ENCODE peak calls at places on chromosomes 12 and 14, in ten cellular contexts. One of them, this sample, is unnamed.

GRCh38 chr12:51171884-51172514 is 936 bp downstream of the TFCP2 start:
- DNase-seq in uterus: no peak
- DNase-seq in H9: peak; percentile 18
- DNase-seq in fibroblast of the aortic adventitia: peak; percentile 35
- DNase-seq in A549: no peak
- DNase-seq in natural killer cell: peak; percentile 17
- DNase-seq in nephron progenitor cell: no peak
- DNase-seq in mucosa of descending colon: peak; percentile 30
- DNase-seq in Panc1: no peak
- DNase-seq in stomach: peak; percentile 27
- DNase-seq in this sample: peak; percentile 17

GRCh38 chr12:121227294-121227693 is 17.4 kb downstream of the P2RX4 start:
- DNase-seq in uterus: no peak
- DNase-seq in mucosa of descending colon: peak; percentile 84
- DNase-seq in stomach: peak; percentile 90
- DNase-seq in H9: no peak
- DNase-seq in A549: no peak
- DNase-seq in natural killer cell: no peak
- DNase-seq in nephron progenitor cell: no peak
- DNase-seq in fibroblast of the aortic adventitia: no peak
- DNase-seq in Panc1: no peak
- DNase-seq in this sample: no peak

GRCh38 chr14:96165493-96166474 is 38.9 kb upstream of the BDKRB2 start:
- DNase-seq in fibroblast of the aortic adventitia: no peak
- DNase-seq in mucosa of descending colon: peak; percentile 33
- DNase-seq in Panc1: no peak
- DNase-seq in uterus: no peak
- DNase-seq in nephron progenitor cell: no peak
- DNase-seq in H9: peak; percentile 22
- DNase-seq in stomach: no peak
- DNase-seq in A549: no peak
- DNase-seq in natural killer cell: no peak
- DNase-seq in this sample: no peak

GRCh38 chr12:123938679-123939480 is 33.8 kb downstream of the CCDC92 start:
- DNase-seq in stomach: no peak
- DNase-seq in H9: peak; percentile 76
- DNase-seq in A549: peak; percentile 18
- DNase-seq in fibroblast of the aortic adventitia: no peak
- DNase-seq in uterus: no peak
- DNase-seq in nephron progenitor cell: peak; percentile 35
- DNase-seq in Panc1: no peak
- DNase-seq in natural killer cell: no peak
- DNase-seq in mucosa of descending colon: no peak
- DNase-seq in this sample: no peak

GRCh38 chr14:77037338-77037782 is 8.9 kb upstream of the IRF2BPL start:
- DNase-seq in mucosa of descending colon: no peak
- DNase-seq in H9: no peak
- DNase-seq in stomach: no peak
- DNase-seq in natural killer cell: no peak
- DNase-seq in A549: no peak
- DNase-seq in fibroblast of the aortic adventitia: no peak
- DNase-seq in nephron progenitor cell: no peak
- DNase-seq in uterus: no peak
- DNase-seq in Panc1: no peak
- DNase-seq in this sample: no peak

GRCh38 chr12:106845910-106846309 is 71.4 kb downstream of the RIC8B start:
- DNase-seq in mucosa of descending colon: no peak
- DNase-seq in A549: no peak
- DNase-seq in stomach: no peak
- DNase-seq in Panc1: no peak
- DNase-seq in natural killer cell: no peak
- DNase-seq in fibroblast of the aortic adventitia: no peak
- DNase-seq in uterus: no peak
- DNase-seq in H9: no peak
- DNase-seq in nephron progenitor cell: no peak
- DNase-seq in this sample: no peak

GRCh38 chr12:25718081-25718731 is 165.1 kb upstream of the LMNTD1 start:
- DNase-seq in natural killer cell: no peak
- DNase-seq in Panc1: no peak
- DNase-seq in stomach: no peak
- DNase-seq in fibroblast of the aortic adventitia: peak; percentile 62
- DNase-seq in mucosa of descending colon: peak; percentile 28
- DNase-seq in H9: no peak
- DNase-seq in uterus: no peak
- DNase-seq in A549: no peak
- DNase-seq in nephron progenitor cell: no peak
- DNase-seq in this sample: no peak

GRCh38 chr12:107983871-107984480 is 145.1 kb upstream of the WSCD2 start:
- DNase-seq in A549: no peak
- DNase-seq in uterus: no peak
- DNase-seq in Panc1: no peak
- DNase-seq in fibroblast of the aortic adventitia: peak; percentile 4
- DNase-seq in mucosa of descending colon: no peak
- DNase-seq in natural killer cell: no peak
- DNase-seq in stomach: no peak
- DNase-seq in H9: no peak
- DNase-seq in nephron progenitor cell: no peak
- DNase-seq in this sample: no peak

GRCh38 chr14:22814373-22814772 is 862 bp downstream of the SLC7A7 start:
- DNase-seq in stomach: no peak
- DNase-seq in natural killer cell: no peak
- DNase-seq in A549: no peak
- DNase-seq in mucosa of descending colon: no peak
- DNase-seq in H9: no peak
- DNase-seq in fibroblast of the aortic adventitia: no peak
- DNase-seq in nephron progenitor cell: no peak
- DNase-seq in Panc1: no peak
- DNase-seq in uterus: no peak
- DNase-seq in this sample: no peak

GRCh38 chr14:52018252-52018651 is 28.9 kb downstream of the RTRAF start:
- DNase-seq in mucosa of descending colon: peak; percentile 83
- DNase-seq in H9: no peak
- DNase-seq in uterus: no peak
- DNase-seq in stomach: no peak
- DNase-seq in natural killer cell: no peak
- DNase-seq in nephron progenitor cell: no peak
- DNase-seq in A549: no peak
- DNase-seq in fibroblast of the aortic adventitia: peak; percentile 39
- DNase-seq in Panc1: no peak
- DNase-seq in this sample: no peak

GRCh38 chr14:86858043-86858442 is 1134.9 kb downstream of the GALC start:
- DNase-seq in H9: no peak
- DNase-seq in stomach: no peak
- DNase-seq in Panc1: no peak
- DNase-seq in mucosa of descending colon: no peak
- DNase-seq in nephron progenitor cell: no peak
- DNase-seq in natural killer cell: no peak
- DNase-seq in A549: no peak
- DNase-seq in uterus: no peak
- DNase-seq in fibroblast of the aortic adventitia: peak; percentile 56
- DNase-seq in this sample: no peak

GRCh38 chr12:14629832-14630688 is 62.4 kb upstream of the PLBD1 start:
- DNase-seq in fibroblast of the aortic adventitia: peak; percentile 83
- DNase-seq in mucosa of descending colon: peak; percentile 93
- DNase-seq in H9: peak; percentile 86
- DNase-seq in stomach: peak; percentile 75
- DNase-seq in A549: peak; percentile 63
- DNase-seq in uterus: peak; percentile 75
- DNase-seq in natural killer cell: peak; percentile 28
- DNase-seq in nephron progenitor cell: peak; percentile 74
- DNase-seq in Panc1: peak; percentile 77
- DNase-seq in this sample: peak; percentile 31

GRCh38 chr12:112824701-112825100 is 33.2 kb downstream of the RPH3A start:
- DNase-seq in Panc1: no peak
- DNase-seq in nephron progenitor cell: no peak
- DNase-seq in fibroblast of the aortic adventitia: no peak
- DNase-seq in mucosa of descending colon: no peak
- DNase-seq in natural killer cell: no peak
- DNase-seq in uterus: no peak
- DNase-seq in A549: no peak
- DNase-seq in stomach: no peak
- DNase-seq in H9: no peak
- DNase-seq in this sample: no peak

GRCh38 chr12:75706786-75707605 is 195.6 kb upstream of the KRR1 start:
- DNase-seq in natural killer cell: no peak
- DNase-seq in mucosa of descending colon: no peak
- DNase-seq in fibroblast of the aortic adventitia: peak; percentile 91
- DNase-seq in A549: no peak
- DNase-seq in H9: no peak
- DNase-seq in uterus: no peak
- DNase-seq in nephron progenitor cell: no peak
- DNase-seq in stomach: no peak
- DNase-seq in Panc1: no peak
- DNase-seq in this sample: no peak

GRCh38 chr12:105192624-105193225 is 43.2 kb downstream of the APPL2 start:
- DNase-seq in fibroblast of the aortic adventitia: no peak
- DNase-seq in mucosa of descending colon: no peak
- DNase-seq in natural killer cell: no peak
- DNase-seq in Panc1: no peak
- DNase-seq in stomach: no peak
- DNase-seq in A549: no peak
- DNase-seq in uterus: no peak
- DNase-seq in nephron progenitor cell: no peak
- DNase-seq in H9: no peak
- DNase-seq in this sample: no peak
- TF ChIP-seq CTCF in fibroblast of the aortic adventitia: no peak
- TF ChIP-seq CTCF in mucosa of descending colon: no peak
- TF ChIP-seq CTCF in natural killer cell: no peak
- TF ChIP-seq CTCF in Panc1: no peak
- TF ChIP-seq CTCF in stomach: no peak
- TF ChIP-seq CTCF in A549: no peak
- TF ChIP-seq CTCF in uterus: no peak
- TF ChIP-seq CTCF in nephron progenitor cell: no peak
- TF ChIP-seq CTCF in H9: no peak
- TF ChIP-seq CTCF in this sample: no peak

GRCh38 chr12:66708704-66709443 is 30.0 kb upstream of the GRIP1 start:
- DNase-seq in stomach: no peak
- DNase-seq in A549: no peak
- DNase-seq in uterus: no peak
- DNase-seq in fibroblast of the aortic adventitia: peak; percentile 25
- DNase-seq in nephron progenitor cell: no peak
- DNase-seq in H9: no peak
- DNase-seq in Panc1: no peak
- DNase-seq in mucosa of descending colon: no peak
- DNase-seq in natural killer cell: no peak
- DNase-seq in this sample: no peak
- TF ChIP-seq CTCF in stomach: no peak
- TF ChIP-seq CTCF in A549: peak; percentile 42
- TF ChIP-seq CTCF in uterus: no peak
- TF ChIP-seq CTCF in fibroblast of the aortic adventitia: peak; percentile 49
- TF ChIP-seq CTCF in nephron progenitor cell: peak; percentile 45
- TF ChIP-seq CTCF in H9: peak; percentile 63
- TF ChIP-seq CTCF in Panc1: peak; percentile 60
- TF ChIP-seq CTCF in mucosa of descending colon: no peak
- TF ChIP-seq CTCF in natural killer cell: peak; percentile 73
- TF ChIP-seq CTCF in this sample: peak; percentile 41

GRCh38 chr12:4269279-4269991 is 4.1 kb upstream of the CCND2 start:
- DNase-seq in fibroblast of the aortic adventitia: no peak
- DNase-seq in uterus: peak; percentile 89
- DNase-seq in stomach: peak; percentile 68
- DNase-seq in nephron progenitor cell: peak; percentile 87
- DNase-seq in Panc1: no peak
- DNase-seq in mucosa of descending colon: peak; percentile 90
- DNase-seq in H9: peak; percentile 90
- DNase-seq in A549: no peak
- DNase-seq in natural killer cell: peak; percentile 91
- DNase-seq in this sample: peak; percentile 84
- TF ChIP-seq CTCF in fibroblast of the aortic adventitia: no peak
- TF ChIP-seq CTCF in uterus: peak; percentile 40
- TF ChIP-seq CTCF in stomach: no peak
- TF ChIP-seq CTCF in nephron progenitor cell: no peak
- TF ChIP-seq CTCF in Panc1: no peak
- TF ChIP-seq CTCF in mucosa of descending colon: no peak
- TF ChIP-seq CTCF in H9: no peak
- TF ChIP-seq CTCF in A549: no peak
- TF ChIP-seq CTCF in natural killer cell: peak; percentile 17
- TF ChIP-seq CTCF in this sample: no peak

DNA sequence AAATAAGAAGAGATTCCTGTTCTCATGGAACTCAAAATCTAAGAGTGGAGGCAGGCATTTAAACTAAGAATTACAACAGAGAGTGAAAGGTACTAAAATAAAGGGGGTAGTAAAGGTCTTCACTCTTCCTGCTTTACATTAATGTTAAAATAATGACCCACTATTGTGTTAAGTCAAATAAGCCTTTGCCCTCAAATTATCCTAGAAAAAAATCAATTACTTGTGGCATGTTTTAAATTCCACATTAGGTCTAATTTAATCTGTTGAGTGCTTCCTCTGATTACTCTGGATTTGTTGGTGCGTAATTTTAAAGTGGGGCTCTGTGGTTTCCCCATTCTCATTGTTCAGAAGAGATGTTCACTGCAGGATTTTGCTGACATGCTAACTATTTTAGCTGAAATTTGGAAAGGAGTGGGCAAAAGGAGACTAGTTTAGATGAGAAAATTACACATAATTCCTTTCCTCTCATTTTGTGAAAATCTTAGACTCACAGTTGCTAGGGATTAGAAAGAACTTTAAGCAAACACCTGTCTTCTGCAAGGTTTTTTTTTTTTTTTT is 35.5 kb downstream of the BTG1 start:
- DNase-seq in natural killer cell: no peak
- DNase-seq in mucosa of descending colon: no peak
- DNase-seq in H9: no peak
- DNase-seq in Panc1: no peak
- DNase-seq in uterus: no peak
- DNase-seq in stomach: no peak
- DNase-seq in nephron progenitor cell: no peak
- DNase-seq in A549: no peak
- DNase-seq in fibroblast of the aortic adventitia: no peak
- DNase-seq in this sample: no peak
- TF ChIP-seq CTCF in natural killer cell: no peak
- TF ChIP-seq CTCF in mucosa of descending colon: no peak
- TF ChIP-seq CTCF in H9: no peak
- TF ChIP-seq CTCF in Panc1: no peak
- TF ChIP-seq CTCF in uterus: no peak
- TF ChIP-seq CTCF in stomach: no peak
- TF ChIP-seq CTCF in nephron progenitor cell: no peak
- TF ChIP-seq CTCF in A549: no peak
- TF ChIP-seq CTCF in fibroblast of the aortic adventitia: no peak
- TF ChIP-seq CTCF in this sample: no peak